ENCODE peak calls at places on chromosomes 6 and 20, in six cellular contexts. Z is epithelial cell of esophagus, H is adrenal gland, M is lower leg skin, X is pancreas, K is esophagus squamous epithelium. S is an unnamed sample.

GRCh38 chr20:40562031-40562430 is 127.0 kb downstream of the MAFB start:
- DNase-seq in K (no peak), H (peak; percentile 38), Z (peak; percentile 54), X (peak; percentile 28), M (no peak), S (no peak)

GRCh38 chr6:75855047-75855446 is 106.0 kb downstream of the MYO6 start:
- DNase-seq in K (no peak), X (peak; percentile 66), Z (peak; percentile 60), H (peak; percentile 46), M (no peak), S (no peak)

GRCh38 chr20:62266851-62267250 is 28.5 kb downstream of the OSBPL2 start:
- DNase-seq in K (no peak), H (no peak), M (no peak), Z (no peak), X (no peak), S (no peak)

GRCh38 chr20:56733967-56734366 is 104.9 kb downstream of the TFAP2C start:
- DNase-seq in K (no peak), Z (no peak), H (no peak), X (no peak), M (no peak), S (no peak)

GRCh38 chr6:21824431-21825180 is 231.1 kb downstream of the SOX4 start:
- DNase-seq in X (no peak), Z (no peak), M (no peak), H (no peak), K (no peak), S (no peak)

GRCh38 chr6:152428126-152428525 is 209.0 kb downstream of the SYNE1 start:
- DNase-seq in X (no peak), Z (peak; percentile 24), K (no peak), H (no peak), M (no peak), S (no peak)

GRCh38 chr6:118223316-118223715 is 316.3 kb downstream of the SLC35F1 start:
- DNase-seq in Z (no peak), X (no peak), H (no peak), M (no peak), K (no peak), S (no peak)

GRCh38 chr20:1315804-1316203 is 13.1 kb downstream of the SDCBP2 start:
- DNase-seq in H (no peak), Z (no peak), M (no peak), X (no peak), K (no peak), S (no peak)

GRCh38 chr6:140858381-140858971 is 1274.2 kb upstream of the GJE1 start:
- DNase-seq in H (no peak), X (no peak), K (no peak), Z (peak; percentile 91), M (no peak), S (no peak)

GRCh38 chr20:53345536-53346070 is 248.0 kb downstream of the ZNF217 start:
- DNase-seq in X (no peak), Z (no peak), K (no peak), M (peak; percentile 57), H (no peak), S (no peak)

GRCh38 chr6:13787146-13787545 is 27.2 kb downstream of the MCUR1 start:
- DNase-seq in H (no peak), X (no peak), K (no peak), M (no peak), Z (no peak), S (no peak)

GRCh38 chr6:2275207-2275891 is 29.9 kb upstream of the GMDS start:
- DNase-seq in X (no peak), Z (no peak), K (no peak), M (no peak), H (no peak), S (no peak)

GRCh38 chr6:101397199-101397598 is 3.7 kb downstream of the GRIK2 start:
- DNase-seq in M (no peak), K (no peak), X (no peak), H (no peak), Z (peak; percentile 59), S (no peak)
- TF ChIP-seq CTCF in M (no peak), K (no peak), X (no peak), H (no peak), Z (peak; percentile 22), S (no peak)

GRCh38 chr6:44397424-44398169 is 10.1 kb downstream of the CDC5L start:
- DNase-seq in K (no peak), M (no peak), H (no peak), X (no peak), Z (no peak), S (no peak)
- TF ChIP-seq CTCF in K (no peak), M (no peak), H (no peak), X (no peak), Z (no peak), S (no peak)

GRCh38 chr6:46046558-46047169 is 31.0 kb upstream of the CLIC5 start:
- DNase-seq in X (no peak), Z (no peak), K (no peak), H (no peak), M (no peak), S (no peak)

GRCh38 chr6:46044876-46045617 is 29.4 kb upstream of the CLIC5 start:
- DNase-seq in Z (peak; percentile 90), M (no peak), X (no peak), K (no peak), H (peak; percentile 50), S (no peak)

GRCh38 chr6:46039646-46040045 is 24.0 kb upstream of the CLIC5 start:
- DNase-seq in H (no peak), Z (no peak), M (no peak), K (no peak), X (no peak), S (no peak)

GRCh38 chr6:46040288-46040687 is 24.6 kb upstream of the CLIC5 start:
- DNase-seq in M (no peak), K (no peak), H (no peak), Z (no peak), X (no peak), S (no peak)

GRCh38 chr6:46042355-46042999 is 26.8 kb upstream of the CLIC5 start:
- DNase-seq in K (no peak), M (no peak), H (no peak), X (no peak), Z (peak; percentile 62), S (no peak)
- TF ChIP-seq CTCF in K (peak; percentile 15), M (no peak), H (peak; percentile 60), X (peak; percentile 23), Z (peak; percentile 65), S (no peak)

GRCh38 chr6:128518531-128519131 is 1.8 kb downstream of the PTPRK start:
- DNase-seq in X (no peak), Z (peak; percentile 38), M (no peak), H (no peak), K (no peak), S (no peak)

GRCh38 chr6:128519931-128520435 is 416 bp downstream of the PTPRK start:
- DNase-seq in K (no peak), X (peak; percentile 55), H (no peak), Z (peak; percentile 73), M (peak; percentile 92), S (no peak)

GRCh38 chr6:128520436-128521301 is at the start of gene PTPRK:
- DNase-seq in Z (peak; percentile 96), H (peak; percentile 93), X (peak; percentile 93), K (no peak), M (peak; percentile 98), S (peak; percentile 38)

GRCh38 chr6:128521302-128521632 is 868 bp upstream of the PTPRK start:
- DNase-seq in M (no peak), Z (no peak), X (no peak), K (no peak), H (no peak), S (no peak)

DNA sequence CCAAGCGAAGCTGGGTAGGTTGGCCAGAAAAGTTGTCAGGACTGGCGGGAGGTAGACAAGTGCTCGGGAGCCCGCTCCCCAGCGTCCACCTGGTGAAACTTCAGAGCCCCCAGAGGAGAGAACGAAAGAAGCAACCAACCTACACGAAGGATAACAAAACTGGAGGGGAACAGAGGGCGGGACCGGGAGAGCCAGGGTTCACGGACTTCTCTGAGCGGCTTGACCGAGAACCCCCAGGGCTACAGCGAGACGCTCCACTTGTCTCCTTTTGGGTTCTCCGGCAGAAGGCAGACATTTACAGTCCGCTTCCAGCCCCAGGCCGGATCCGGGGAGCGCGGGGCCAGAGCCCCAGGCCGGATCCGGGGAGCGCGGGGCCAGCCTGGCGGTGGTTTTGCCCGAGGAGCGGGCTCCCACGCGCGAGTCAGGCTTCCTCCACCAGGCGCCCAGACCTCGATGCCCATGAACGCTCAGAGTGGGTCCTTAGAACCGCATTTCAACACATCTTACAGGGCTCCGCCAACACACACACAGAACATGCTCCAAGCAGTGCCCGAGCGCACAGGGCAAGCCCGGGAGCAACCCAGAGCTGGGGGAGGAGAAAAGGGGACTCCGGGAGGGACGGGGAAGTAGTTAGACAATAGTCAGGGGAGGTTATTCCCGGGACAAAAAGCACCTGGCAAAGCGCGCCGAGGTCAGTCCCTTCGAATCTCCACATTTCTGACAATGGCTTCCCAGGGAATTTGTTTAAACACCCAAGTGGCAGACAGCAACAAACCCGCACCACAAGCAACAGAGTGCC is 1.1 kb downstream of the PTPRK start:
- DNase-seq in X (peak; percentile 69), Z (peak; percentile 55), K (no peak), M (peak; percentile 88), H (peak; percentile 50), S (no peak)
- TF ChIP-seq CTCF in X (no peak), Z (peak; percentile 31), K (peak; percentile 25), M (no peak), H (peak; percentile 25), S (no peak)

GRCh38 chr6:79597155-79597554 is 34.0 kb upstream of the SH3BGRL2 start:
- DNase-seq in H (no peak), X (no peak), Z (no peak), M (no peak), K (no peak), S (no peak)
- TF ChIP-seq CTCF in H (no peak), X (no peak), Z (no peak), M (no peak), K (no peak), S (no peak)